ENCODE peak calls at places on chromosomes 2 and 18, in five cellular contexts. U is Calu3; V is H54; A is stimulated activated CD4-positive, alpha-beta T cell treated with anti-CD3 and anti-CD28 coated beads, Interleukin-15, amount 100 ng/mL, for 24 hours; H is fibroblast of the aortic adventitia. R is an unnamed sample.

GRCh38 chr18:57150828-57151227 is 3.9 kb downstream of the BOD1L2 start:
- DNase-seq in U (peak), V (no peak), A (no peak), H (no peak), R (no peak)

GRCh38 chr2:167756427-167756826 is 491.0 kb downstream of the STK39 start:
- DNase-seq in U (no peak), V (no peak), A (no peak), H (no peak), R (no peak)

GRCh38 chr18:67776929-67777328 is 260.4 kb upstream of the DSEL start:
- DNase-seq in U (no peak), V (no peak), A (no peak), H (peak), R (no peak)

GRCh38 chr2:166126014-166126639 is 1.7 kb downstream of the SCN1A start:
- DNase-seq in U (no peak), V (no peak), A (no peak), H (peak), R (no peak)

GRCh38 chr2:176324862-176325261 is 55.6 kb downstream of the MTX2 start:
- DNase-seq in U (no peak), V (no peak), A (no peak), H (no peak), R (no peak)

GRCh38 chr2:118046628-118047210 is 32.8 kb upstream of the CCDC93 start:
- DNase-seq in U (no peak), V (no peak), A (no peak), H (peak), R (no peak)

GRCh38 chr2:158031371-158031770 is 70.3 kb upstream of the UPP2 start:
- DNase-seq in U (no peak), V (no peak), A (no peak), H (no peak), R (no peak)

GRCh38 chr18:8607776-8608682 is 1.2 kb upstream of the RAB12 start:
- DNase-seq in U (no peak), V (no peak), A (no peak), H (peak), R (no peak)

GRCh38 chr2:239890347-239890746 is 134.8 kb downstream of the NDUFA10 start:
- DNase-seq in U (no peak), V (no peak), A (no peak), H (no peak), R (no peak)

GRCh38 chr2:58812766-58813344 is 571.7 kb upstream of the FANCL start:
- DNase-seq in U (no peak), V (no peak), A (no peak), H (no peak), R (no peak)

GRCh38 chr18:23809411-23809810 is 120.2 kb downstream of the LAMA3 start:
- DNase-seq in U (no peak), V (no peak), A (no peak), H (peak), R (no peak)

GRCh38 chr18:50284226-50284885 is 3.0 kb upstream of the MBD1 start:
- DNase-seq in U (no peak), V (peak), A (no peak), H (no peak), R (no peak)

GRCh38 chr2:201008000-201008829 is 44.8 kb upstream of the ORC2 start:
- DNase-seq in U (peak), V (no peak), A (no peak), H (no peak), R (no peak)

GRCh38 chr18:44693030-44693784 is 12.5 kb downstream of the SETBP1 start:
- DNase-seq in U (no peak), V (no peak), A (no peak), H (peak), R (no peak)